ENCODE peak calls at places on chromosomes 3 and 15, in nine cellular contexts. A is stimulated activated CD4-positive, alpha-beta T cell treated with anti-CD3 and anti-CD28 coated beads, Interleukin-12 subunit alpha, Interleukin-12 subunit beta, amount 100 ng/mL, for 4 hours; L is stimulated activated naive CD4-positive, alpha-beta T cell; O is skeletal muscle cell; W is retina; Q is type B pancreatic cell; K is A549; D is Daoy; N is nephron progenitor cell. S is an unnamed sample.

GRCh38 chr15:71170163-71170562 is 54.9 kb downstream of the THSD4 start:
- DNase-seq in A (no peak), L (no peak), O (no peak), W (no peak), Q (no peak), K (no peak), D (no peak), N (no peak), S (no peak)

GRCh38 chr15:91908401-91908800 is 54.9 kb downstream of the SLCO3A1 start:
- DNase-seq in A (no peak), L (no peak), O (peak), W (no peak), Q (no peak), K (no peak), D (peak), N (no peak), S (no peak)

GRCh38 chr3:71127463-71128243 is 455.9 kb downstream of the FOXP1 start:
- DNase-seq in A (no peak), L (peak), O (no peak), W (no peak), Q (no peak), K (no peak), D (peak), N (no peak), S (no peak)

GRCh38 chr15:52295421-52295991 is at the start of gene MYO5C:
- DNase-seq in A (no peak), L (no peak), O (no peak), W (peak), Q (peak), K (peak), D (peak), N (peak), S (no peak)

GRCh38 chr3:186307594-186307993 is 54.4 kb downstream of the DGKG start:
- DNase-seq in A (no peak), L (no peak), O (no peak), W (no peak), Q (no peak), K (no peak), D (peak), N (peak), S (no peak)

GRCh38 chr15:89967892-89968291 is 33.2 kb upstream of the ZNF710 start:
- DNase-seq in A (no peak), L (no peak), O (no peak), W (no peak), Q (no peak), K (no peak), D (no peak), N (no peak), S (no peak)

GRCh38 chr3:72413228-72413627 is 435.0 kb downstream of the SHQ1 start:
- DNase-seq in A (no peak), L (no peak), O (no peak), W (no peak), Q (no peak), K (no peak), D (peak), N (no peak), S (no peak)

GRCh38 chr15:37040072-37040742 is 60.1 kb downstream of the MEIS2 start:
- DNase-seq in A (no peak), L (no peak), O (no peak), W (no peak), Q (no peak), K (no peak), D (no peak), N (no peak), S (no peak)

GRCh38 chr3:82643948-82644347 is 882.5 kb upstream of the GBE1 start:
- DNase-seq in A (no peak), L (no peak), O (no peak), W (no peak), Q (no peak), K (no peak), D (no peak), N (no peak), S (no peak)

GRCh38 chr3:195880037-195880431 is 28.3 kb downstream of the TNK2 start:
- DNase-seq in A (no peak), L (no peak), O (no peak), W (no peak), Q (no peak), K (no peak), D (no peak), N (no peak), S (no peak)

GRCh38 chr15:48674876-48675275 is 29.4 kb upstream of the FBN1 start:
- DNase-seq in A (no peak), L (no peak), O (peak), W (no peak), Q (no peak), K (no peak), D (no peak), N (no peak), S (no peak)

GRCh38 chr3:36800533-36801116 is 36.3 kb upstream of the DCLK3 start:
- DNase-seq in A (no peak), L (no peak), O (no peak), W (no peak), Q (no peak), K (no peak), D (no peak), N (no peak), S (no peak)

GRCh38 chr15:41930221-41930866 is 36.5 kb upstream of the SPTBN5 start:
- DNase-seq in A (no peak), L (no peak), O (peak), W (no peak), Q (no peak), K (peak), D (peak), N (no peak), S (no peak)

GRCh38 chr3:12046406-12046805 is 42.2 kb downstream of the SYN2 start:
- DNase-seq in A (no peak), L (no peak), O (no peak), W (peak), Q (no peak), K (peak), D (peak), N (no peak), S (no peak)

GRCh38 chr3:188747487-188747886 is 424.3 kb upstream of the TPRG1 start:
- DNase-seq in A (no peak), L (no peak), O (no peak), W (no peak), Q (no peak), K (no peak), D (no peak), N (no peak), S (no peak)

GRCh38 chr3:65412591-65412990 is 626.1 kb downstream of the MAGI1 start:
- DNase-seq in A (no peak), L (no peak), O (no peak), W (no peak), Q (no peak), K (no peak), D (no peak), N (peak), S (no peak)

GRCh38 chr3:177196473-177197040 is 725 bp downstream of the TBL1XR1 start:
- DNase-seq in A (peak), L (peak), O (no peak), W (peak), Q (peak), K (peak), D (peak), N (peak), S (peak)

GRCh38 chr15:77568960-77569646 is 63.6 kb downstream of the LINGO1 start:
- DNase-seq in A (no peak), L (no peak), O (no peak), W (peak), Q (no peak), K (no peak), D (no peak), N (peak), S (no peak)

GRCh38 chr3:127019449-127019848 is 36.5 kb downstream of the PLXNA1 start:
- DNase-seq in A (no peak), L (no peak), O (no peak), W (no peak), Q (no peak), K (no peak), D (peak), N (no peak), S (no peak)

GRCh38 chr15:37289109-37289765 is 188.9 kb upstream of the MEIS2 start:
- DNase-seq in A (no peak), L (no peak), O (no peak), W (peak), Q (no peak), K (no peak), D (no peak), N (peak), S (no peak)

GRCh38 chr3:118972974-118973373 is 61.7 kb downstream of the IGSF11 start:
- DNase-seq in A (no peak), L (no peak), O (no peak), W (no peak), Q (no peak), K (no peak), D (peak), N (no peak), S (no peak)

GRCh38 chr3:5013021-5013906 is 34.0 kb downstream of the BHLHE40 start:
- DNase-seq in A (no peak), L (no peak), O (no peak), W (no peak), Q (no peak), K (peak), D (peak), N (no peak), S (no peak)

GRCh38 chr3:13146643-13147143 is 73.5 kb upstream of the IQSEC1 start:
- DNase-seq in A (no peak), L (no peak), O (no peak), W (no peak), Q (no peak), K (no peak), D (no peak), N (no peak), S (no peak)

GRCh38 chr3:33597257-33597689 is 120.8 kb downstream of the CLASP2 start:
- DNase-seq in A (no peak), L (no peak), O (no peak), W (no peak), Q (no peak), K (no peak), D (no peak), N (no peak), S (no peak)

GRCh38 chr15:33547876-33548275 is 237.1 kb downstream of the RYR3 start:
- DNase-seq in A (no peak), L (no peak), O (peak), W (peak), Q (peak), K (no peak), D (peak), N (peak), S (no peak)

GRCh38 chr3:183073839-183074615 is 25.3 kb downstream of the MCCC1 start:
- DNase-seq in A (no peak), L (no peak), O (no peak), W (no peak), Q (no peak), K (no peak), D (peak), N (no peak), S (no peak)

GRCh38 chr15:56356616-56357015 is 8.6 kb upstream of the TEX9 start:
- DNase-seq in A (no peak), L (no peak), O (no peak), W (no peak), Q (no peak), K (no peak), D (peak), N (no peak), S (no peak)

GRCh38 chr15:65336369-65336766 is 31.9 kb downstream of the RNU5B-1 start:
- DNase-seq in A (no peak), L (no peak), O (no peak), W (no peak), Q (no peak), K (no peak), D (no peak), N (no peak), S (no peak)

GRCh38 chr3:121974601-121975111 is 47.4 kb downstream of the ILDR1 start:
- DNase-seq in A (no peak), L (no peak), O (no peak), W (no peak), Q (no peak), K (no peak), D (no peak), N (no peak), S (no peak)

GRCh38 chr15:55257014-55257670 is 32.5 kb downstream of the RAB27A start:
- DNase-seq in A (no peak), L (no peak), O (no peak), W (no peak), Q (no peak), K (no peak), D (no peak), N (no peak), S (no peak)

S was measured in activated T-cell treated with anti-CD3 and anti-CD28 coated beads, Interleukin-2, amount 50 U/mL, for 24 hours.